ENCODE peak calls at places on chromosome 13, in four cellular contexts. H is hepatocyte; R is CD8-positive, alpha-beta T cell; E is cardiac muscle cell. K is an unnamed sample.

GRCh38 chr13:79581870-79582315 is 100.9 kb downstream of the NDFIP2 start:
- DNase-seq in H (no peak), R (no peak), E (peak; percentile 75), K (no peak)

GRCh38 chr13:37074703-37075102 is 15.2 kb upstream of the SUPT20H start:
- DNase-seq in H (peak; percentile 32), R (no peak), E (peak; percentile 65), K (peak; percentile 14)

GRCh38 chr13:66074018-66074615 is 1156.0 kb downstream of the PCDH9 start:
- DNase-seq in H (no peak), R (no peak), E (no peak), K (no peak)

GRCh38 chr13:47632311-47632710 is 368.8 kb downstream of the SUCLA2 start:
- DNase-seq in H (no peak), R (no peak), E (no peak), K (no peak)

GRCh38 chr13:39881887-39882286 is 226.4 kb downstream of the COG6 start:
- DNase-seq in H (no peak), R (no peak), E (no peak), K (no peak)

GRCh38 chr13:31859546-31859945 is 120.2 kb downstream of the RXFP2 start:
- DNase-seq in H (no peak), R (no peak), E (no peak), K (no peak)

GRCh38 chr13:110227864-110228643 is 78.9 kb downstream of the COL4A1 start:
- DNase-seq in H (no peak), R (no peak), E (no peak), K (no peak)

GRCh38 chr13:28022848-28023518 is 34.5 kb upstream of the URAD start:
- DNase-seq in H (no peak), R (no peak), E (peak; percentile 13), K (no peak)

GRCh38 chr13:101382086-101382485 is 34.2 kb downstream of the NALCN start:
- DNase-seq in H (no peak), R (no peak), E (no peak), K (no peak)

GRCh38 chr13:27500806-27501534 is 50.6 kb upstream of the MTIF3 start:
- DNase-seq in H (peak; percentile 15), R (no peak), E (peak; percentile 67), K (no peak)

GRCh38 chr13:111048387-111048786 is 66.7 kb upstream of the ARHGEF7 start:
- DNase-seq in H (no peak), R (no peak), E (no peak), K (no peak)

DNA sequence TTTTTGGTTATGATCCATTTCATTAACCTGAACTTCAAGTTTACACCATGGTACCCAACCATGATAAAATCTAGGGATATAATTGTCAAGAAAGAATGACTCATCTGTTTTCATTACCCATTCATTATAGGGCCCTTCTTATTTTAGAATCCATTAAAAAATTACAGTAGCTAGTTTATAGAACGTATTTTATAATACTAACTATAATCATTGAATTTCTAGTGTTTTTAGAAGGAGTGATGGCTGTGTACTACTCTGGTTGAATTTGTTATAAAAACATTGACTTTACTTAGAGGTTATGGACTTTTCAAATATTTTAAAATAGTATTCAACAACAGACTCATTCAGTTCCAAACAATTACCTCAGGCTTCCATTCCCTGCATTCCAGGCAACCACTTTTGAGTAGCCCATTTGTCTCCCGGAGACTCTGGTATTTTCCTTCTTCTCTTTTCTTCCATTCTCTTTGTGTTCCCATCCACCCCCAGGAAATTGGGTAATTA is 71.9 kb upstream of the KLF12 start:
- DNase-seq in H (no peak), R (no peak), E (peak; percentile 72), K (no peak)
- H3K27ac ChIP-seq in H (no peak overlapping the region), R (no peak overlapping the region), E (no peak overlapping the region), K (no peak overlapping the region)

DNA sequence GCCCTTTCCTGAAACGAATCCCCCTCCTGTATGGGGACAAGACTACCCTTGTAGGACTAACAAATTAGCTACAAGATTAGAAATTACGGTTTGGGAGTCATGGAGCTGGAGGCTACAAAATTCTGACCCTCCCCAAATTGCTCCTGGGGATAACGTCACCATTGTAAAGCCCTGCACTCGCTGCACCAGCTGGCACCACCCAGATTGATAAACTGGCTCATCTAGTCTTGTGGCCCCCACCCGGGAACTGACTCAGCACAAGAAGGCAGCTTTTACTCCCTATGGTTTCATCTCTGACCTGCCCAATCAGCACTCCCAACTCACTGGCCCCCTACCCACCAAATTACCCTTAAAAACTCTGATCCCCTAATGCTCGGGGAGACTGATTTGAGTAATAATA is 150.6 kb upstream of the TSC22D1 start:
- DNase-seq in H (no peak), R (no peak), E (no peak), K (no peak)
- H3K27ac ChIP-seq in H (no peak overlapping the region), R (no peak overlapping the region), E (no peak overlapping the region), K (peak overlapping the region; percentile 88)

GRCh38 chr13:99326012-99326411 is 18.8 kb upstream of the GPR183 start:
- DNase-seq in H (no peak), R (no peak), E (no peak), K (no peak)

GRCh38 chr13:99320693-99321481 is 13.7 kb upstream of the GPR183 start:
- DNase-seq in H (no peak), R (no peak), E (peak; percentile 86), K (peak; percentile 34)

GRCh38 chr13:99321709-99322108 is 14.5 kb upstream of the GPR183 start:
- DNase-seq in H (no peak), R (no peak), E (no peak), K (no peak)

GRCh38 chr13:99323488-99323887 is 16.3 kb upstream of the GPR183 start:
- DNase-seq in H (no peak), R (no peak), E (no peak), K (no peak)

DNA sequence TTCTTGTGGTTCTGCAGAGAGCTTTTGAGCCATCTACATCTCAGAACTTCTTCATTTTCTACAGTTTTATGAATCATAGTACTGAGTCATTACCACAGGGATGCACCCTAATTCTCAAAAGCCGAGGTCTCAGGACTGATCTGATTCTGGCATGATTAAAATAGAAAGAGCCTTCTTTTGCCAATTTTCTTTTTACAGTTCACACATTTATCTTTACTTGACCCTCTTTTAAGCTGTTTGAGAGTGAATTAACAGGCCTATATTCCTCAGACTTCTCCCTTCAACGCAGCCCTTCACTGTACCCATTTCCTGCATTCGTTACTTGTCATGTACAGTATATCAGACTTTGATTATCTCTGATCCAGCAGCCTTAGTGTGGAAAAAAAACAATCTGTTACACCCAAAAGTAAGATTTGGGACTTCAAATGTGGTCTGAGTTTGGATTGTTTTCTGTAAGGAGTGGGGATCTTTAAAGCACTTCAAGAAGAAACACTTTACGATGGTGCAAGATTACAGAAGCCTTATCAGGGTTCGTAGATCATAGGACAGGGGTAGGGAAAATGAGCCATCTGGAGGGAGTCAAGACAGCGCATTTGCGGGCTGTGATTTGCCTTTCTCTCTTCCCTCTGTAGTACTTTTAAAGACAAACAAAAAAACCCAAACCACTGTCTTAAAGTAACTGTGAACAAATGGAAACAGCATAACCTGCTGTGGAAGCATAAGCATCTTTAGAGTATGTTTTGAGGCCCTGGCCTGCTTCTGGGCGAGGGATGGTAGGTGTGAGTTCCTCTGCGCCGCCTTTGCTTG is 15.3 kb upstream of the GPR183 start:
- DNase-seq in H (no peak), R (no peak), E (peak; percentile 70), K (peak; percentile 62)
- H3K27ac ChIP-seq in H (peak overlapping the region; percentile 32), R (peak overlapping the region; percentile 22), E (no peak overlapping the region), K (no peak overlapping the region)

DNA sequence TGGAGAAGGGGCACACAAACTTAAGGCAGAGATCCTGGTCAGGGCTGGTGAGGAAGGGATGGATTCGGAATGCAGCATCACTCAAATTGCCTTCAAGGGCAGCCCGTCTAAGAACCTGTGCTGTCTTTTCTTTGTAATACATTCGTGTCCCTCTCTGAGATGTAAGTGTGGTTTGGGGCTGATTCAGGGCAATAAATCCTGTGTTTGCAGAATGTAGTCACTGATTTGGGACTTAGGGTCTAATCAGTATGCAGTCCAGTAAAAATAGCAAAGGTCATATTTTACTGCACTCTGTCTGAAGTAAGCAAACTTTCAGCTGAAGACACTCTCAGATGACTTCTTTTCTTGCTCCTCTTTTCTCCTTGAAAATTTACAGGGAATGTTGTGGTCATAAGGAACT is 93.8 kb upstream of the C1QTNF9B start:
- DNase-seq in H (peak; percentile 50), R (no peak), E (no peak), K (no peak)
- H3K27ac ChIP-seq in H (peak overlapping the region; percentile 73), R (no peak overlapping the region), E (no peak overlapping the region), K (no peak overlapping the region)

GRCh38 chr13:97252735-97253134 is 30.6 kb downstream of the MBNL2 start:
- DNase-seq in H (no peak), R (no peak), E (no peak), K (no peak)

GRCh38 chr13:97249093-97249787 is 27.1 kb downstream of the MBNL2 start:
- DNase-seq in H (no peak), R (no peak), E (peak; percentile 66), K (no peak)

GRCh38 chr13:97249797-97250495 is 27.8 kb downstream of the MBNL2 start:
- DNase-seq in H (no peak), R (no peak), E (no peak), K (no peak)

GRCh38 chr13:97248243-97248642 is 26.1 kb downstream of the MBNL2 start:
- DNase-seq in H (no peak), R (no peak), E (no peak), K (no peak)

DNA sequence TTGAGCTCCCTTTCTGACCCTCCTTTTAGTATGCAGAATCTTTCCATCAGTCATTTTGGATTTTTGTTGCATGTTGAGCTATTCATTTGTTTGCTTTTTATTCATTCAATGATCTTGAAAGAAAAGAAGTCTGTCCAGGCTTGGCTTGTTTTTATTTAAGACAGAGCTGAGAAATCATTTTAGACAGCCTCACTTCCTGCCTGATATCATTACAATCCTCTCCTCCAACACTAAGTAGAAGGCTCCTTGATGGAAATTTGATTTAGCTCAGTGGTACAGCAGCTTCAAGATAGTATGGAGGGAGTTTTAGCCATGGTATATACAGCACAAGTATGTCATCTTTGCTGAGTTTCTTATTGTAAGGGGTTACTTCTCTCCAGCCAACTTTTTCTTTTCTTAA is 28.4 kb downstream of the MBNL2 start:
- DNase-seq in H (no peak), R (no peak), E (no peak), K (no peak)
- H3K27ac ChIP-seq in H (peak overlapping the region; percentile 50), R (no peak overlapping the region), E (no peak overlapping the region), K (no peak overlapping the region)

GRCh38 chr13:87999791-88000190 is 328.6 kb downstream of the SLITRK5 start:
- DNase-seq in H (no peak), R (no peak), E (no peak), K (no peak)
- H3K27ac ChIP-seq in H (no peak overlapping the region), R (no peak overlapping the region), E (no peak overlapping the region), K (peak overlapping the region; percentile 74)

GRCh38 chr13:51727634-51728274 is 76.2 kb downstream of the DHRS12 start:
- DNase-seq in H (no peak), R (no peak), E (peak; percentile 14), K (no peak)
- H3K27ac ChIP-seq in H (peak overlapping the region; percentile 95), R (no peak overlapping the region), E (no peak overlapping the region), K (no peak overlapping the region)